ENCODE peak calls at places on chromosomes 1 and 21, in six cellular contexts. S is psoas muscle, P is left ventricle myocardium inferior, Q is stomach, N is thyroid gland, L is hepatocyte. E is an unnamed sample. For H3K9me3, the result is how much of the 10 kb centered on the place peaks cover.

GRCh38 chr1:166974647-166975345 is 544 bp downstream of the ILDR2 start:
- DNase-seq in P (no peak), N (peak), Q (no peak), L (no peak), S (no peak), E (no peak)

GRCh38 chr1:165823552-165824268 is 3.7 kb upstream of the UCK2 start:
- DNase-seq in P (no peak), S (no peak), N (no peak), Q (no peak), L (no peak), E (no peak)

GRCh38 chr1:60762176-60762575 is 320.2 kb upstream of the NFIA start:
- DNase-seq in Q (no peak), L (no peak), N (no peak), S (no peak), P (no peak), E (no peak)

GRCh38 chr21:41610042-41610839 is 102.3 kb upstream of the TMPRSS2 start:
- DNase-seq in N (peak), P (peak), S (no peak), Q (peak), L (peak), E (peak)

GRCh38 chr21:29077651-29078090 is 4.2 kb upstream of the CCT8 start:
- DNase-seq in S (no peak), P (no peak), N (peak), L (no peak), Q (no peak), E (no peak)

GRCh38 chr1:110243146-110243545 is 33.0 kb downstream of the KCNC4 start:
- DNase-seq in Q (no peak), L (no peak), N (no peak), P (no peak), S (no peak), E (no peak)

GRCh38 chr1:179083031-179083345 is 1.1 kb downstream of the TOR3A start:
- DNase-seq in L (no peak), P (no peak), S (no peak), N (no peak), Q (no peak), E (no peak)

GRCh38 chr1:79614762-79615161 is 608.2 kb upstream of the ADGRL4 start:
- DNase-seq in Q (no peak), L (no peak), S (no peak), P (no peak), N (no peak), E (no peak)

GRCh38 chr1:36304970-36305914 is 926 bp upstream of the SH3D21 start:
- DNase-seq in L (peak), S (no peak), N (no peak), Q (no peak), P (no peak), E (no peak)

GRCh38 chr1:36306210-36306901 is at the start of gene SH3D21:
- DNase-seq in P (peak), S (peak), Q (peak), N (peak), L (peak), E (no peak)

GRCh38 chr1:36304521-36304920 is 1.6 kb upstream of the SH3D21 start:
- DNase-seq in Q (no peak), L (no peak), P (no peak), S (no peak), N (no peak), E (no peak)

GRCh38 chr1:36306902-36307456 is 811 bp downstream of the SH3D21 start:
- DNase-seq in N (peak), Q (peak), S (peak), L (peak), P (peak), E (peak)

DNA sequence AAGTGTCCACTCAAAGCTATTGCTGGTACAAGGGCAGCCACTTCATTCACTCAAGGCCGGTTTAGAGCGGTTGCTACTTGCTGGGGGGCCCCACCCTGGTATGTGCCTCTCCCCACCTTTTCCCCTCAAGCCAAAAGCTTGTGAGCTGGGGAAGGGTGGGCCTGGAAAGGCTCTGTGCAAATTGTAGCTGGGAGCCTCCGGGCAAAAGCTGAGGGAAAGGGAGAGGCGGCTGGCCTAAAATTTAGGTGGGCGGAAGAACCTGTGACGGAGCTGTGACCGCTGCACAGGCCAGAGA is 306 bp upstream of the SH3D21 start:
- DNase-seq in P (no peak), N (peak), L (peak), S (no peak), Q (no peak), E (no peak)
- H3K4me3 ChIP-seq in P (peak), N (no peak), L (no peak), S (peak), Q (peak), E (no peak)

DNA sequence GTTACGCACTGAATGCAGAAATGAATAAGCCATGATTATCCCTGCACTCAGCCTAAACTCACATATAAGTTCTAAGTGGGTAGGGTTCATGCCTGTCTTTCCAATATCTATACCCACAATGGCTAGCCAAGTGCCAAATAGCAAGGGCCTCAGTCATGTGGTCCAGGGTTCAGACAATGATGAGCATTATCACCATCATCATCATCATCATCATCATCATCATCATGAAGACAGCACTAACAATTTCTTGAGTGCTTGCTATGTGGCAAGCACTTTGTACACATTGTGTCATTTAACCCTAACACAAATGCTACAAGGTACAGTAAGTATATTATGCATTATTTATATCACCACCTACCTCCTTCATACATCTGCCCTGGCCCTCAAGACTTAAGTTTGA is 500.0 kb downstream of the AGBL4 start:
- DNase-seq in N (no peak), S (no peak), P (no peak), L (no peak), Q (no peak), E (no peak)
- H3K9me3 ChIP-seq in N (under half), S (under half), P (under half), L (under half), Q (under half), E (under half)

DNA sequence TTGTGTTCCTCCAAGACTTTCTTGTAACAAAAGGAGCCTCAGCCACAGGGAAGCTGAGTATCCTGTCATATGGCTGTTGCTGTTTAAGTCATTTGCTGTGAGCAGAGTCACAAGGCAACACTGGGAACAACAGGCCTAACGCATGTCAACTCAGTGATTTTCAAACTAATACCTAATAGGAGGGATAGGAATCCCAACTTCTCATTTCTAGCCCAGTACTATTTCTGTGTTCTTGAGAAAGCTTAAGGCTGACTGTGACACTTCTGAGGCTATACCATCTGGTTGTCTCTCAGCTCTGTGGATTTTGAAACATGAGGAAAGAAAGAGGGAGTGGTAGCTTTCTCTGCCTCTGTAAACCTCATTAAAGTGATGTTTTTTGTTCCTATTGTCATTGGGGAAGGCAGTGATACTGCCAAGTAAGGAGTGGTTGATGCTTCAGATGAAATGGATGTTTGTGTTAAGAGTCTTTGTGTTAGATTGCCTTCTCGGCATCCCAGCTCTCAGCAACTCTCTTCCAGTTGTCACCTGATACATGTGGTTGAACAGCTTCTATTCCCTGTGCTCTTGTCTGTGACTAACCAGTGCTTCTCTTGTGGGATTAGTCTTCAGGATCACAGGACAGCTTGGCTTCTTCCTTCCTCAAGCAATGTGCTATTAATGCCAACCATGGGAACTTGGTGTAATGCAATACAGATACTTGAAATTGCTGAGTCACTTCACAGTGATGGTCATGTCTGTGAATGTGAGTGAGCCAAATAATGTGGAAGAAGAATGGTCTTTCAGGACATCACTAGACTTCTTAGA is 166.8 kb upstream of the IVNS1ABP start:
- DNase-seq in N (no peak), S (no peak), L (peak), Q (no peak), P (no peak), E (peak)
- H3K27ac ChIP-seq in N (peak), S (peak), L (peak), Q (no peak), P (peak), E (peak)

GRCh38 chr1:2233468-2233867 is 5.3 kb downstream of the SKI start:
- DNase-seq in S (no peak), L (no peak), N (no peak), P (no peak), Q (no peak), E (no peak)
- H3K4me3 ChIP-seq in S (peak), L (no peak), N (no peak), P (peak), Q (peak), E (no peak)

GRCh38 chr1:5667513-5668325 is 324.5 kb downstream of the NPHP4 start:
- DNase-seq in N (peak), P (no peak), L (no peak), S (no peak), Q (no peak), E (no peak)
- H3K9me3 ChIP-seq in N (under half), P (under half), L (under half), S (under half), Q (under half), E (under half)

GRCh38 chr1:206105612-206106011 is 11.6 kb downstream of the AVPR1B start:
- DNase-seq in Q (no peak), N (no peak), L (no peak), S (no peak), P (no peak), E (no peak)
- H3K27ac ChIP-seq in Q (no peak), N (no peak), L (no peak), S (no peak), P (no peak), E (no peak)

E was measured in SJSA1.